ENCODE peak calls at places on chromosomes 6 and 20, in five cellular contexts. M is ovary, R is esophagus squamous epithelium, L is GM13976, W is cardiac fibroblast. F is an unnamed sample.

GRCh38 chr6:116447052-116447451 is 14.1 kb upstream of the CALHM6 start:
- DNase-seq in M (no peak), R (no peak), L (no peak), W (no peak), F (no peak)

GRCh38 chr6:132715204-132715603 is 1.3 kb upstream of the VNN1 start:
- DNase-seq in M (no peak), R (no peak), L (no peak), W (peak), F (no peak)

GRCh38 chr6:74940211-74940610 is 265.6 kb downstream of the COL12A1 start:
- DNase-seq in M (no peak), R (no peak), L (no peak), W (peak), F (no peak)

GRCh38 chr6:43944908-43945777 is 175.1 kb downstream of the VEGFA start:
- DNase-seq in M (no peak), R (no peak), L (no peak), W (peak), F (no peak)

GRCh38 chr6:30942338-30943060 is 1.7 kb downstream of the MUCL3 start:
- DNase-seq in M (peak), R (no peak), L (no peak), W (peak), F (peak)

GRCh38 chr6:25166955-25167753 is 112.0 kb upstream of the CARMIL1 start:
- DNase-seq in M (no peak), R (no peak), L (no peak), W (no peak), F (no peak)

GRCh38 chr6:4435981-4436445 is 300.6 kb upstream of the ECI2 start:
- DNase-seq in M (no peak), R (no peak), L (no peak), W (no peak), F (no peak)

GRCh38 chr6:8481727-8482126 is 46.4 kb upstream of the SLC35B3 start:
- DNase-seq in M (no peak), R (no peak), L (peak), W (peak), F (no peak)

GRCh38 chr6:52904562-52905279 is 4.8 kb downstream of the GSTA3 start:
- DNase-seq in M (no peak), R (no peak), L (no peak), W (peak), F (no peak)

GRCh38 chr20:50308513-50309279 is 118.1 kb downstream of the CEBPB start:
- DNase-seq in M (peak), R (peak), L (no peak), W (peak), F (peak)

GRCh38 chr6:37624121-37624520 is 73.6 kb downstream of the MDGA1 start:
- DNase-seq in M (no peak), R (no peak), L (no peak), W (no peak), F (no peak)

GRCh38 chr6:161908872-161909271 is 635.0 kb upstream of the AGPAT4 start:
- DNase-seq in M (no peak), R (no peak), L (no peak), W (no peak), F (no peak)

GRCh38 chr20:4017051-4017702 is 1.8 kb upstream of the RNF24 start:
- DNase-seq in M (no peak), R (no peak), L (no peak), W (no peak), F (no peak)

GRCh38 chr6:11113038-11113437 is 1.5 kb upstream of the ERVFRD-1 start:
- DNase-seq in M (no peak), R (no peak), L (no peak), W (peak), F (no peak)

GRCh38 chr6:100176321-100176950 is 182.4 kb upstream of the MCHR2 start:
- DNase-seq in M (no peak), R (no peak), L (no peak), W (peak), F (no peak)

GRCh38 chr20:61331542-61331941 is 79.5 kb downstream of the CDH4 start:
- DNase-seq in M (no peak), R (peak), L (no peak), W (no peak), F (no peak)

GRCh38 chr20:35006009-35006408 is 50.3 kb downstream of the MYH7B start:
- DNase-seq in M (no peak), R (no peak), L (no peak), W (no peak), F (no peak)

GRCh38 chr6:28941681-28942448 is 18.1 kb upstream of the TRIM27 start:
- DNase-seq in M (no peak), R (no peak), L (no peak), W (no peak), F (no peak)

GRCh38 chr6:28945360-28945759 is 21.6 kb upstream of the TRIM27 start:
- DNase-seq in M (no peak), R (no peak), L (no peak), W (no peak), F (no peak)

GRCh38 chr6:28943223-28943556 is 19.4 kb upstream of the TRIM27 start:
- DNase-seq in M (no peak), R (no peak), L (no peak), W (no peak), F (no peak)

GRCh38 chr6:28944412-28945006 is 20.7 kb upstream of the TRIM27 start:
- DNase-seq in M (peak), R (no peak), L (peak), W (peak), F (no peak)

GRCh38 chr6:28943557-28944411 is 20.0 kb upstream of the TRIM27 start:
- DNase-seq in M (peak), R (no peak), L (peak), W (peak), F (no peak)
- TF ChIP-seq CTCF in M (no peak), R (no peak), L (no peak), W (no peak), F (no peak)

DNA sequence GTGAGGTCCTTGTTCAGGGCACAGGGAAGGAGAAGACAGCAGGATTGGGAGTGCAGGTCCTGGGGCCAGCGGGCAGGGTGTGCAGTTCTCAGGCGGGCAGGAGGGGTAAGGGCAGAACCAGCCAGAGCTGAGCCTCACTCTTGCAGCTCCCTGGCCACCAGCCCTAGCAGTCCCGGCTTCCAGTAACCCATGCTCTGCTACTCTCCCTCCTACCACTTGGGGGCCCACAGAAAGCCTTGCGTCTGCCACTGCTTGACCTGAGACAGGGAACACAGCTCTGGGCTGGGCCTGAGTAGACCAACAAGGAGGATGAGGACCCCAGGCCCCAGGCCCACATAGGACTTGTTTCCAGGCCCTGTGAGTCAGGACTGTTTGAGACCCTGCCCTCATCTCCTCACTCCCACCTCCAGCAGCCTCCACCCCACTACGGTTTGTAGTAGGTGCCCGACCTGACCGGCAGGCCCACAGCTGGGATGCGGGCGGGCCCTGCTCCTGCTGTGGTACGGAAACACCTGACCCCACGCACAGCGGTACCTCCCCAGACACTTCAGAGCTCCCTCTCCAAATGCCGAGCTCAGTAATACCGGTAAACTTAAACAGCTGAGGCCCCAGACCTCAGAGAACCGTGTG is 39.2 kb downstream of the KCNK5 start:
- DNase-seq in M (peak), R (no peak), L (peak), W (no peak), F (no peak)
- TF ChIP-seq CTCF in M (no peak), R (peak), L (peak), W (peak), F (peak)

GRCh38 chr20:57609842-57610167 is 10.4 kb downstream of the ZBP1 start:
- DNase-seq in M (no peak), R (no peak), L (no peak), W (no peak), F (no peak)
- TF ChIP-seq CTCF in M (no peak), R (no peak), L (no peak), W (no peak), F (no peak)

GRCh38 chr20:47126709-47127108 is 229.8 kb downstream of the ZMYND8 start:
- DNase-seq in M (no peak), R (no peak), L (no peak), W (peak), F (no peak)
- TF ChIP-seq CTCF in M (no peak), R (no peak), L (no peak), W (no peak), F (no peak)

GRCh38 chr6:7309050-7309449 is 3.9 kb downstream of the SSR1 start:
- DNase-seq in M (no peak), R (no peak), L (no peak), W (no peak), F (no peak)
- TF ChIP-seq CTCF in M (no peak), R (no peak), L (no peak), W (no peak), F (no peak)

F was measured in mesothelial cell of epicardium.